ENCODE peak calls at places on chromosomes 12 and 14, in four cellular contexts. W is nucleus accumbens; B is stimulated activated CD4-positive, alpha-beta T cell treated with anti-CD3 and anti-CD28 coated beads, Interleukin-2, amount 100 ng/mL, for 48 hours; E is activated CD4-positive, alpha-beta T cell treated with anti-CD3 and anti-CD28 coated beads for 36 hours. Z is an unnamed sample.

GRCh38 chr14:105087308-105087962 is 22.2 kb upstream of the GPR132 start:
- DNase-seq in W (no peak), E (peak; percentile 58), B (no peak), Z (no peak)

GRCh38 chr14:51912112-51912786 is 51.8 kb downstream of the GNG2 start:
- DNase-seq in W (no peak), B (no peak), E (no peak), Z (no peak)

GRCh38 chr14:70048313-70048654 is 140.5 kb downstream of the SLC8A3 start:
- DNase-seq in W (no peak), B (no peak), E (no peak), Z (no peak)

GRCh38 chr14:65002586-65003210 is 16.0 kb downstream of the FNTB start:
- DNase-seq in B (no peak), E (no peak), W (no peak), Z (no peak)

GRCh38 chr14:23539209-23539866 is 12.2 kb downstream of the ZFHX2 start:
- DNase-seq in W (peak; percentile 30), B (no peak), E (peak; percentile 35), Z (peak; percentile 16)

GRCh38 chr14:40983604-40984003 is 623.1 kb upstream of the LRFN5 start:
- DNase-seq in B (no peak), W (no peak), E (no peak), Z (no peak)

GRCh38 chr14:47167407-47167806 is 508.0 kb downstream of the MDGA2 start:
- DNase-seq in E (no peak), B (no peak), W (no peak), Z (no peak)

GRCh38 chr12:105100998-105101397 is 6.5 kb upstream of the WASHC4 start:
- DNase-seq in E (no peak), B (no peak), W (no peak), Z (no peak)

GRCh38 chr12:77102691-77103090 is 37.3 kb upstream of the E2F7 start:
- DNase-seq in E (no peak), W (no peak), B (no peak), Z (no peak)

GRCh38 chr12:48677782-48678181 is 4.3 kb downstream of the KANSL2 start:
- DNase-seq in W (no peak), B (no peak), E (no peak), Z (no peak)

GRCh38 chr14:58639842-58640484 is 2.2 kb downstream of the DACT1 start:
- DNase-seq in W (peak; percentile 8), E (peak; percentile 41), B (no peak), Z (no peak)

GRCh38 chr14:72155379-72155993 is 223.3 kb downstream of the RGS6 start:
- DNase-seq in E (no peak), B (no peak), W (no peak), Z (no peak)

Z was measured in T-helper 17 cell.